ENCODE peak calls at places on chromosomes 11 and 22, in four cellular contexts. F is AG09319, G is MM.1S, C is chondrocyte. Y is an unnamed sample.

GRCh38 chr11:33375688-33376311 is 118.6 kb downstream of the HIPK3 start:
- DNase-seq in F (no peak), G (peak), C (no peak), Y (no peak)

GRCh38 chr22:42202048-42202447 is 68.4 kb downstream of the TCF20 start:
- DNase-seq in F (no peak), G (no peak), C (no peak), Y (no peak)

GRCh38 chr11:64001552-64002427 is 15.6 kb downstream of the OTUB1 start:
- DNase-seq in F (no peak), G (no peak), C (no peak), Y (no peak)

GRCh38 chr11:71470956-71471355 is 18.0 kb downstream of the NADSYN1 start:
- DNase-seq in F (no peak), G (no peak), C (peak), Y (no peak)

GRCh38 chr11:119571311-119571710 is 148.3 kb upstream of the THY1 start:
- DNase-seq in F (no peak), G (no peak), C (no peak), Y (no peak)

GRCh38 chr22:19872779-19873137 is 18.1 kb upstream of the GNB1L start:
- DNase-seq in F (no peak), G (no peak), C (no peak), Y (no peak)

GRCh38 chr11:122633219-122633829 is 22.2 kb upstream of the UBASH3B start:
- DNase-seq in F (no peak), G (peak), C (no peak), Y (no peak)

GRCh38 chr22:21948824-21949568 is 3.7 kb downstream of the PPM1F start:
- DNase-seq in F (no peak), G (no peak), C (no peak), Y (no peak)

Y was measured in HFF-Myc.